ENCODE peak calls at places on chromosomes 2 and 18, in nine cellular contexts. K is sigmoid colon, U is transverse colon, F is suprapubic skin, R is H1, T is stomach, S is SK-N-SH, I is K562, Y is HepG2. Z is an unnamed sample.

GRCh38 chr2:207181526-207182274 is 16.0 kb upstream of the KLF7 start:
- DNase-seq in T (no peak), K (no peak), I (no peak), Y (no peak), F (no peak), S (no peak), U (no peak), R (no peak), Z (no peak)

GRCh38 chr2:11775384-11775783 is 29.0 kb downstream of the LPIN1 start:
- DNase-seq in T (no peak), K (no peak), R (no peak), I (no peak), F (no peak), U (no peak), S (no peak), Y (no peak), Z (no peak)

GRCh38 chr2:134401081-134401497 is 147.2 kb downstream of the MGAT5 start:
- DNase-seq in R (no peak), U (no peak), I (peak; percentile 10), F (no peak), T (no peak), Y (no peak), S (peak; percentile 70), K (no peak), Z (no peak)

GRCh38 chr18:36660311-36660710 is 168.5 kb downstream of the TPGS2 start:
- DNase-seq in U (no peak), R (no peak), K (no peak), S (no peak), F (no peak), I (no peak), T (no peak), Y (no peak), Z (no peak)

GRCh38 chr18:41767960-41768359 is 187.1 kb upstream of the PIK3C3 start:
- DNase-seq in I (no peak), F (no peak), T (no peak), R (no peak), U (no peak), Y (no peak), K (no peak), S (peak; percentile 16), Z (no peak)

GRCh38 chr2:216339456-216340279 is 32.6 kb downstream of the MARCHF4 start:
- DNase-seq in R (peak; percentile 70), U (no peak), I (no peak), K (no peak), T (no peak), S (peak; percentile 59), F (no peak), Y (no peak), Z (peak; percentile 83)

GRCh38 chr18:57624988-57625387 is 3.4 kb upstream of the NARS1 start:
- DNase-seq in K (no peak), F (no peak), S (no peak), T (no peak), U (no peak), Y (no peak), I (peak; percentile 18), R (no peak), Z (no peak)

GRCh38 chr2:176781570-176782217 is 430.9 kb upstream of the HNRNPA3 start:
- DNase-seq in K (no peak), T (no peak), S (no peak), U (no peak), I (no peak), Y (no peak), R (no peak), F (no peak), Z (no peak)

GRCh38 chr2:17107875-17108274 is 410.4 kb downstream of the RAD51AP2 start:
- DNase-seq in S (no peak), F (no peak), U (no peak), Y (no peak), I (no peak), R (no peak), K (no peak), T (no peak), Z (no peak)

GRCh38 chr18:3293196-3293951 is 31.4 kb downstream of the MYL12B start:
- DNase-seq in K (no peak), U (no peak), R (no peak), S (no peak), I (no peak), T (no peak), F (no peak), Y (no peak), Z (no peak)

GRCh38 chr18:78041218-78041617 is 791.6 kb downstream of the GALR1 start:
- DNase-seq in F (no peak), K (no peak), U (no peak), S (no peak), I (no peak), Y (no peak), R (no peak), T (no peak), Z (no peak)

GRCh38 chr2:214808481-214808931 is 977 bp downstream of the BARD1 start:
- DNase-seq in K (no peak), I (no peak), U (no peak), S (no peak), T (no peak), Y (no peak), R (no peak), F (no peak), Z (no peak)

GRCh38 chr18:23134780-23135678 is at the start of gene CABLES1:
- DNase-seq in K (peak; percentile 84), Y (peak; percentile 74), T (peak; percentile 82), S (peak; percentile 85), I (no peak), U (peak; percentile 56), F (peak; percentile 84), R (peak; percentile 77), Z (no peak)

GRCh38 chr2:9658972-9659371 is 28.2 kb upstream of the YWHAQ start:
- DNase-seq in Y (no peak), I (no peak), T (no peak), K (no peak), U (no peak), R (no peak), F (no peak), S (no peak), Z (no peak)

GRCh38 chr2:50126077-50126476 is 905.9 kb downstream of the NRXN1 start:
- DNase-seq in F (no peak), S (no peak), K (no peak), U (no peak), R (no peak), T (no peak), I (no peak), Y (no peak), Z (no peak)

DNA sequence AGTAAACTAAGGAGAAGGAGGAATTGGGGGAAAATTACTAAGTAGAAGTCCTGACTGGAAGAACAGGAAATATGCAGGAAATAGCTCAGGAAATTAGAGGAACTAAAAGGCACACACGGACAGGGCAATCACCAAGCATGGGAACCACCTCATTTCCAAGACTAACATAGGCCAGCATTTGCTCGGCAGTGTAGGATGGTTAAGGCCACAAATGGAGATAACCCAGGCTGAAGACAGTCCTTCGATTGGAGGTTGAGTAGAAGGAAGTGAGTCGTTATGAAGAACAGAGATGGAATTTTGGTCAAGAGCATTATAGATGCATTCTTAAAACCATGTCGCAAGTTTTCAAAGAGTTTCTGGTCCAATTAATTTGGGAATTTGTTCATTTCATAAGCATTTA is 401.4 kb downstream of the ALK start:
- DNase-seq in T (no peak), S (no peak), R (no peak), I (no peak), K (no peak), F (no peak), Y (no peak), U (no peak), Z (no peak)
- TF ChIP-seq EP300 in T (no peak), S (no peak), R (no peak), I (no peak), K (no peak), F (no peak), Y (no peak), U (no peak), Z (no peak)

GRCh38 chr2:20378891-20379519 is 28.4 kb upstream of the PUM2 start:
- DNase-seq in T (peak; percentile 79), R (peak; percentile 86), S (peak; percentile 93), Y (peak; percentile 80), U (peak; percentile 83), I (peak; percentile 73), K (peak; percentile 96), F (peak; percentile 83), Z (peak; percentile 94)
- TF ChIP-seq POLR2AphosphoS5 in T (no peak), R (no peak), S (no peak), Y (no peak), U (peak; percentile 74), I (no peak), K (peak; percentile 76), F (no peak), Z (peak; percentile 81)

DNA sequence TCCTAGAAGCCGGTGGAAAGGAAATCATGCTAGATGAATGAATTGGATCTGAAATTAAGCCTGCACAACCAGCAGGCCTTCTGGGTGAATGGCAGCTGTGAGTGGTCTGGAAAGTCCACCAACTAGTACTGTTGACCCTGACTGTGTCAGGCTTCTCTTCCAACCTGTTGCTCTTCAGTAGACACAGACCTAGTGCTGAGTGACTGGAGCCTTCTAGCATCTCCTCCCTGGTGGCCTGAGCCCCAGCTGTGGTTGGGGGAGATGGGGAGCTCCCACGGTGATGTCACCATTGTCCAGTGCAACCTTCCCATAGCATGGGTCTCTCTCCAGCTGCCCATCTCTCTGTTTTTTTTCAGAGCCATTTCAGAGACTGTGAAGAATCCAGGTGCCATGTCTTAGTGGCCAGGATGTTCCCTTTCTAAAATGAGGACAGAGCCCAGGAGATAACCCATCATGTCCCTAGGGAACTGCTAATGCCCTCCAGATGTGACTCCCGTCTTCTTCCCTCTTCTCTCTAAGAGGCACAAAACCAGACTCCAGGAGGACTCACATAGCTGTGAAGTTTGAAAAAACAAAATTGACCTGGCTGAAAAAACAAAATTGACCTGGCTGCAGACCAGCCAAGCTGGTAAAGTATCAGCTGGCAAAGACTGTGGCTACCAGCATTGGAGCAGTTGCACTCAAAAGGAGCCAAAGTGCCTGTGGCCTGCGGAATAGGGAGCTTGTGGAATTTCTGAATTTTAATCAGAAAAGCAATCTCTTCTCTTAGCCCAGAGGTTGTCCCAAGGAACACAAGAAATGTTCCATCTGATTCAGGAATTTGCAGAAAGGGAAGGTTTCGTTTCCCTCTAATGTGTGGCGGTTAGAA is 67.4 kb upstream of the RPL31 start:
- DNase-seq in T (no peak), I (no peak), R (no peak), K (no peak), F (peak; percentile 29), Y (no peak), U (no peak), S (no peak), Z (no peak)
- TF ChIP-seq EP300 in T (no peak), I (no peak), R (no peak), K (no peak), F (no peak), Y (no peak), U (no peak), S (no peak), Z (no peak)

GRCh38 chr2:8298783-8299182 is 383.1 kb upstream of the ID2 start:
- DNase-seq in F (no peak), K (peak; percentile 71), S (no peak), T (no peak), R (no peak), I (no peak), U (no peak), Y (no peak), Z (no peak)
- TF ChIP-seq POLR2AphosphoS5 in F (no peak), K (no peak), S (no peak), T (no peak), R (no peak), I (no peak), U (no peak), Y (no peak), Z (peak; percentile 10)